ENCODE peak calls at places on chromosomes 3 and 15, in four cellular contexts. I, V, B and G are unnamed samples. For H3K4me1, the result is how much of the 10 kb centered on the place peaks cover.

GRCh38 chr15:80788536-80788935 is 9.4 kb downstream of the CEMIP start:
- DNase-seq in I (no peak), V (no peak), B (no peak), G (no peak)

GRCh38 chr15:68821898-68822380 is 1.2 kb upstream of the ANP32A start:
- DNase-seq in I (peak), V (no peak), B (no peak), G (no peak)

GRCh38 chr3:193754719-193755118 is 161.7 kb downstream of the OPA1 start:
- DNase-seq in I (no peak), V (no peak), B (no peak), G (no peak)

GRCh38 chr3:58009026-58009748 is 965 bp downstream of the FLNB start:
- DNase-seq in I (no peak), V (peak), B (peak), G (peak)

GRCh38 chr3:57007513-57008415 is 52.7 kb upstream of the SPATA12 start:
- DNase-seq in I (peak), V (no peak), B (peak), G (peak)

GRCh38 chr3:152511904-152512303 is 243.2 kb downstream of the MBNL1 start:
- DNase-seq in I (no peak), V (no peak), B (no peak), G (no peak)

GRCh38 chr3:43366880-43367279 is 80.5 kb downstream of the SNRK start:
- DNase-seq in I (no peak), V (no peak), B (no peak), G (no peak)

GRCh38 chr3:17945018-17945798 is 202.8 kb upstream of the TBC1D5 start:
- DNase-seq in I (no peak), V (no peak), B (no peak), G (no peak)

GRCh38 chr3:60573494-60573893 is 677.8 kb downstream of the FHIT start:
- DNase-seq in I (peak), V (no peak), B (no peak), G (no peak)

GRCh38 chr3:195895078-195895899 is 13.1 kb downstream of the TNK2 start:
- DNase-seq in I (peak), V (peak), B (peak), G (no peak)

GRCh38 chr15:64774556-64775523 is 549 bp downstream of the RBPMS2 start:
- DNase-seq in I (no peak), V (no peak), B (peak), G (peak)

GRCh38 chr3:137259709-137260108 is 301.9 kb downstream of the IL20RB start:
- DNase-seq in I (no peak), V (no peak), B (no peak), G (no peak)

GRCh38 chr15:23095796-23096195 is 40.8 kb downstream of the GOLGA6L1 start:
- DNase-seq in I (no peak), V (no peak), B (no peak), G (no peak)

GRCh38 chr15:71275098-71275497 is 159.8 kb downstream of the THSD4 start:
- DNase-seq in I (peak), V (no peak), B (no peak), G (no peak)

GRCh38 chr3:51389423-51390183 is 1.5 kb upstream of the RBM15B start:
- DNase-seq in I (peak), V (peak), B (peak), G (no peak)

GRCh38 chr3:158794936-158795518 is 6.8 kb upstream of the MFSD1 start:
- DNase-seq in I (peak), V (no peak), B (no peak), G (no peak)

GRCh38 chr3:168096210-168096795 is 579 bp upstream of the GOLIM4 start:
- DNase-seq in I (peak), V (peak), B (peak), G (no peak)

GRCh38 chr3:47301456-47301855 is 18.7 kb downstream of the KLHL18 start:
- DNase-seq in I (no peak), V (no peak), B (no peak), G (no peak)

GRCh38 chr3:53464424-53464823 is 30.0 kb upstream of the CACNA1D start:
- DNase-seq in I (peak), V (no peak), B (no peak), G (no peak)

GRCh38 chr3:11919390-11919789 is 72.7 kb upstream of the TAMM41 start:
- DNase-seq in I (no peak), V (no peak), B (peak), G (no peak)

GRCh38 chr15:82810863-82811421 is 1.5 kb downstream of the WHAMM start:
- DNase-seq in I (peak), V (peak), B (no peak), G (no peak)

GRCh38 chr3:50173685-50174516 is 17.5 kb upstream of the GNAT1 start:
- DNase-seq in I (no peak), V (no peak), B (no peak), G (no peak)

GRCh38 chr15:29601811-29602210 is 220.5 kb downstream of the TJP1 start:
- DNase-seq in I (peak), V (no peak), B (no peak), G (no peak)

GRCh38 chr3:32340039-32340438 is 51.6 kb upstream of the CMTM7 start:
- DNase-seq in I (peak), V (peak), B (no peak), G (no peak)

GRCh38 chr3:197270558-197271317 is 27.7 kb downstream of the DLG1 start:
- DNase-seq in I (no peak), V (no peak), B (no peak), G (no peak)

GRCh38 chr15:70936326-70936725 is 43.7 kb downstream of the LRRC49 start:
- DNase-seq in I (no peak), V (no peak), B (no peak), G (no peak)

GRCh38 chr3:93981649-93982048 is 1.7 kb downstream of the ARL13B start:
- DNase-seq in I (no peak), V (no peak), B (no peak), G (no peak)

GRCh38 chr3:127135241-127136023 is 57.5 kb upstream of the PRR23E start:
- DNase-seq in I (no peak), V (no peak), B (peak), G (peak)

GRCh38 chr3:52468336-52468735 is 12.9 kb downstream of the NISCH start:
- DNase-seq in I (no peak), V (no peak), B (no peak), G (no peak)

GRCh38 chr15:99613481-99613880 is 47.7 kb downstream of the MEF2A start:
- DNase-seq in I (no peak), V (no peak), B (no peak), G (no peak)
- H3K4me1 ChIP-seq in I (under half), V (under half), B (under half), G (under half)

GRCh38 chr3:172314616-172315015 is 133.6 kb downstream of the GHSR start:
- DNase-seq in I (no peak), V (no peak), B (no peak), G (no peak)

GRCh38 chr3:172315401-172316091 is 132.7 kb downstream of the GHSR start:
- DNase-seq in I (peak), V (no peak), B (no peak), G (no peak)

GRCh38 chr3:172317481-172317880 is 130.8 kb downstream of the GHSR start:
- DNase-seq in I (peak), V (no peak), B (no peak), G (no peak)

GRCh38 chr3:172317984-172318383 is 130.3 kb downstream of the GHSR start:
- DNase-seq in I (peak), V (no peak), B (peak), G (peak)

GRCh38 chr3:172316758-172317157 is 131.5 kb downstream of the GHSR start:
- DNase-seq in I (no peak), V (no peak), B (no peak), G (peak)
- H3K4me1 ChIP-seq in I (under half), V (under half), B (under half), G (under half)

DNA sequence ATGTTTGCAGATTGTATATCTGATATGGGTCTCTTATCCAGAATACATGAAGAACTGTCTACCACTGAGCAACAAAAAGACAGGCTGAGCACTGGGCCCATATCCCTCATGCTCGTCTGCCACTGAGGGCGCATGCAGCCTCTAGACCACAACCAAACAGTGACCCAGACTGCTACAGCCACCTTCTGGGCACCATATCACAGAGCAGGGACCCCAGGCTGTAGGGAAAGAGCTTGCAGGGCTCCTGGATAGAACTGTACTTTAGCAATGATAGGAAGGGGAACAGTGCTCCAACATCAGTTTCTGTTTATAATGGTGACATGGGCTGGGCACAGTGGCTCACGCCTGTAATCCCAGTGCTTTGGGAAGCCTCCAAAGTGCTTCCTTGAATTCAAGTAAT is 40.2 kb upstream of the TMEM87A start:
- DNase-seq in I (no peak), V (no peak), B (no peak), G (no peak)
- H3K4me1 ChIP-seq in I (under half), V (under half), B (under half), G (under half)

DNA sequence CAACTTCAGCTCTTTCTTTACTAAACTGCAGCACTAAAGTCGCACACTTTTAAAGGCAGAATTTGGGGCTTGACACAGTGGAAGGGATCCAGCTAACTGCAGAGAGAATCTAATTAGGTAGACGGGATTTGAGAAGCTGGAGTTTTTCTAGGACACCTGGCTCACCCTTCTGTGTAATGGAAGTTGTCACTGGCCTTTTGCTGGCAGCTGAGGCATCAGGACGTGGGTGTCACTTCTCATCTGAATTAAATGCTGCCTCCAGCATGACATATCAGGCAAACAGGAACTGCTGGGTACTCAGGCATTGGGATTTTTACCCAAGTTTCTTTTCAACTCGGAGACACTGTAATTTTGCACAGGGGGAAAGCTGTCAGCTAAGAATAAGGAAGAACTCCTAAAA is 862.0 kb upstream of the ARPP21 start:
- DNase-seq in I (no peak), V (no peak), B (no peak), G (no peak)
- H3K4me1 ChIP-seq in I (under half), V (under half), B (under half), G (under half)

GRCh38 chr3:157126365-157126764 is 33.6 kb downstream of the CCNL1 start:
- DNase-seq in I (no peak), V (no peak), B (no peak), G (no peak)
- H3K4me1 ChIP-seq in I (half or more), V (under half), B (under half), G (under half)

GRCh38 chr15:69881760-69882159 is 216.0 kb downstream of the TLE3 start:
- DNase-seq in I (no peak), V (no peak), B (no peak), G (no peak)
- H3K4me1 ChIP-seq in I (under half), V (under half), B (under half), G (under half)

GRCh38 chr15:98874773-98875172 is 132.8 kb downstream of the PGPEP1L start:
- DNase-seq in I (no peak), V (no peak), B (no peak), G (no peak)
- H3K4me1 ChIP-seq in I (half or more), V (under half), B (under half), G (under half)

DNA sequence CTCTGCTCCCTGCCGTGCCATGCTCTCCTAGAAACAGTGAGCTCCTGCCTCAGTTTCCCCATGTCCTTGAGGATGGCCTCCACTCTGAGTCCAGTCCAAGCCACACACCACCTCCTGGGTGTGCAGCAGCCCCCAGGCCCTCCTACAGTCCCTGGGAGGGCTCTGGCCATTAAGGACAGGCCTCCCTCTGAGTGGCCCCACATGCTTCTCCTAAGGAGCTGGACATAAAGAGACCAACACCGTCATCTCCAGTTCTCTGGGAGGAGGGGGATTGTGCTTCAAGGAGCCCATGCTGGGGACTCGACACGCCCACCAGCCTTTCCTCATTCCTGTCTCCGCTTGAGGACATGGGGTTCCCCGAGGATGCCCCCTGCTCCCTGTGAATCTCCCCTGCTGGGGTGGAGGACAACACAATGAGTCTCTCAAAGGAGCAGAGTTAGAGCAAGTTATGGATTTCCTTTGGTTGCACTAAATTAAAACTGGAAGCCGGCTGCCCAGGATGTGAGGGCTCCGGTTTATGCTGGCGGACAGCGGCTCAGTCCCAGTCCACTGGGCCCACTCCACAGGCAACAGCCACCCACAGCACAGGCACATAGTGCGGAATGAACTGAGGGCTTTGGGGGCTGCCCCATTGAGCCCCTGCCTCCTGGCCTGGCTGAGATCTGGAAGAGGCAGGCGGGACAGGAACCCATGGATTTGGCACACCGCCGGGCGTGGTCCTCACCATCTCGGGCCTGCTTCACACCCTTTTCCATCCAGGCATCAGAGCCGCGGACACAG is 165.6 kb upstream of the IQSEC1 start:
- DNase-seq in I (no peak), V (no peak), B (no peak), G (no peak)
- H3K4me1 ChIP-seq in I (under half), V (under half), B (under half), G (under half)

GRCh38 chr3:141493152-141493551 is 6.3 kb downstream of the RASA2 start:
- DNase-seq in I (no peak), V (no peak), B (no peak), G (no peak)

GRCh38 chr3:141487419-141488345 is 855 bp downstream of the RASA2 start:
- DNase-seq in I (peak), V (peak), B (peak), G (peak)

GRCh38 chr3:141489184-141489583 is 2.4 kb downstream of the RASA2 start:
- DNase-seq in I (no peak), V (no peak), B (no peak), G (no peak)

GRCh38 chr3:141491929-141492328 is 5.1 kb downstream of the RASA2 start:
- DNase-seq in I (no peak), V (no peak), B (no peak), G (no peak)

DNA sequence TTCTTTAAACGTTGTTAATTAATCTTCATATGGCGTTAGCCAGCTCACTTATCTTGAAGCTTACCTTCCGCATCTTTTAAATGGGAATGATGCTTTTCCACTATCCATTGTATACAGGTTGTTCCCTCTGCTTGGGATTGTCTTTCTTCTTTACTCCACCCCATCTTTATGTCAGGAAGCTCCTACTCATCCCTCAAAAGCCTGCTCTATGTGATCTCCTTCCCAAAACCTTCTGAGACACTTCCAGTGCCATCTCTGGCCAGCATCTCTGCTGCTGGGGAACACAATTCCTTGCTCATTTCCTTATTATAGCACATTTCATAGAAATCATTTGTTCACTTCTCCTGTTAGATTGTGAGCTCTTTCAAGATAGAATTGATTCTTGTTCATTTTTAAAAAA is 4.3 kb downstream of the RASA2 start:
- DNase-seq in I (no peak), V (no peak), B (no peak), G (no peak)
- H3K4me1 ChIP-seq in I (under half), V (half or more), B (under half), G (under half)

GRCh38 chr15:75573001-75573400 is 6.1 kb downstream of the PTPN9 start:
- DNase-seq in I (peak), V (no peak), B (no peak), G (no peak)
- H3K4me1 ChIP-seq in I (under half), V (under half), B (under half), G (under half)